ENCODE peak calls at places on chromosomes 5 and 9, in eight cellular contexts. One of them, this sample, is unnamed.

GRCh38 chr9:112091805-112092204 is 83.3 kb downstream of the SUSD1 start:
- DNase-seq in cardiac muscle cell: peak; percentile 47
- DNase-seq in CD8-positive, alpha-beta T cell: no peak
- DNase-seq in left ventricle myocardium inferior: no peak
- DNase-seq in NT2/D1: peak; percentile 47
- DNase-seq in astrocyte of the cerebellum: no peak
- DNase-seq in GM06990: no peak
- DNase-seq in cardiac fibroblast: peak; percentile 54
- DNase-seq in this sample: no peak

GRCh38 chr9:136292026-136292538 is 11.8 kb downstream of the CCDC187 start:
- DNase-seq in cardiac muscle cell: no peak
- DNase-seq in CD8-positive, alpha-beta T cell: no peak
- DNase-seq in left ventricle myocardium inferior: no peak
- DNase-seq in NT2/D1: no peak
- DNase-seq in astrocyte of the cerebellum: no peak
- DNase-seq in GM06990: no peak
- DNase-seq in cardiac fibroblast: no peak
- DNase-seq in this sample: no peak

GRCh38 chr5:95620870-95621838 is 1.3 kb downstream of the GPR150 start:
- DNase-seq in cardiac muscle cell: peak; percentile 46
- DNase-seq in CD8-positive, alpha-beta T cell: peak; percentile 74
- DNase-seq in left ventricle myocardium inferior: peak; percentile 32
- DNase-seq in NT2/D1: no peak
- DNase-seq in astrocyte of the cerebellum: no peak
- DNase-seq in GM06990: peak; percentile 69
- DNase-seq in cardiac fibroblast: peak; percentile 23
- DNase-seq in this sample: no peak

GRCh38 chr9:3875371-3876132 is 349.8 kb upstream of the RFX3 start:
- DNase-seq in cardiac muscle cell: peak; percentile 79
- DNase-seq in CD8-positive, alpha-beta T cell: no peak
- DNase-seq in left ventricle myocardium inferior: no peak
- DNase-seq in NT2/D1: no peak
- DNase-seq in astrocyte of the cerebellum: peak; percentile 93
- DNase-seq in GM06990: no peak
- DNase-seq in cardiac fibroblast: peak; percentile 78
- DNase-seq in this sample: peak; percentile 92

GRCh38 chr9:69168709-69169217 is 5.3 kb upstream of the TJP2 start:
- DNase-seq in cardiac muscle cell: peak; percentile 82
- DNase-seq in CD8-positive, alpha-beta T cell: peak; percentile 56
- DNase-seq in left ventricle myocardium inferior: no peak
- DNase-seq in NT2/D1: no peak
- DNase-seq in astrocyte of the cerebellum: no peak
- DNase-seq in GM06990: peak; percentile 63
- DNase-seq in cardiac fibroblast: peak; percentile 76
- DNase-seq in this sample: no peak

GRCh38 chr9:137251194-137251461 is at the start of gene STPG3:
- DNase-seq in cardiac muscle cell: no peak
- DNase-seq in CD8-positive, alpha-beta T cell: no peak
- DNase-seq in left ventricle myocardium inferior: no peak
- DNase-seq in NT2/D1: no peak
- DNase-seq in astrocyte of the cerebellum: no peak
- DNase-seq in GM06990: no peak
- DNase-seq in cardiac fibroblast: no peak
- DNase-seq in this sample: no peak

GRCh38 chr5:2147504-2148311 is 265.0 kb upstream of the IRX4 start:
- DNase-seq in cardiac muscle cell: no peak
- DNase-seq in CD8-positive, alpha-beta T cell: no peak
- DNase-seq in left ventricle myocardium inferior: no peak
- DNase-seq in NT2/D1: no peak
- DNase-seq in astrocyte of the cerebellum: no peak
- DNase-seq in GM06990: no peak
- DNase-seq in cardiac fibroblast: no peak
- DNase-seq in this sample: no peak

GRCh38 chr5:42250-42649 is 49.7 kb upstream of the PLEKHG4B start:
- DNase-seq in cardiac muscle cell: peak; percentile 12
- DNase-seq in CD8-positive, alpha-beta T cell: no peak
- DNase-seq in left ventricle myocardium inferior: no peak
- DNase-seq in NT2/D1: no peak
- DNase-seq in astrocyte of the cerebellum: no peak
- DNase-seq in GM06990: no peak
- DNase-seq in cardiac fibroblast: no peak
- DNase-seq in this sample: peak; percentile 13

GRCh38 chr9:32260481-32260880 is 124.0 kb upstream of the ACO1 start:
- DNase-seq in cardiac muscle cell: no peak
- DNase-seq in CD8-positive, alpha-beta T cell: no peak
- DNase-seq in left ventricle myocardium inferior: no peak
- DNase-seq in NT2/D1: no peak
- DNase-seq in astrocyte of the cerebellum: no peak
- DNase-seq in GM06990: no peak
- DNase-seq in cardiac fibroblast: no peak
- DNase-seq in this sample: no peak

GRCh38 chr5:9168791-9169611 is 376.9 kb downstream of the SEMA5A start:
- DNase-seq in cardiac muscle cell: peak; percentile 33
- DNase-seq in CD8-positive, alpha-beta T cell: no peak
- DNase-seq in left ventricle myocardium inferior: no peak
- DNase-seq in NT2/D1: no peak
- DNase-seq in astrocyte of the cerebellum: peak; percentile 76
- DNase-seq in GM06990: no peak
- DNase-seq in cardiac fibroblast: peak; percentile 22
- DNase-seq in this sample: no peak

GRCh38 chr9:88651682-88652633 is 117.0 kb downstream of the NXNL2 start:
- DNase-seq in cardiac muscle cell: peak; percentile 97
- DNase-seq in CD8-positive, alpha-beta T cell: no peak
- DNase-seq in left ventricle myocardium inferior: peak; percentile 84
- DNase-seq in NT2/D1: no peak
- DNase-seq in astrocyte of the cerebellum: peak; percentile 94
- DNase-seq in GM06990: no peak
- DNase-seq in cardiac fibroblast: peak; percentile 96
- DNase-seq in this sample: peak; percentile 100

GRCh38 chr9:125295642-125296041 is 34.0 kb downstream of the GAPVD1 start:
- DNase-seq in cardiac muscle cell: no peak
- DNase-seq in CD8-positive, alpha-beta T cell: no peak
- DNase-seq in left ventricle myocardium inferior: no peak
- DNase-seq in NT2/D1: no peak
- DNase-seq in astrocyte of the cerebellum: no peak
- DNase-seq in GM06990: no peak
- DNase-seq in cardiac fibroblast: no peak
- DNase-seq in this sample: no peak

GRCh38 chr9:1051286-1052118 is 1.3 kb downstream of the DMRT2 start:
- DNase-seq in cardiac muscle cell: no peak
- DNase-seq in CD8-positive, alpha-beta T cell: no peak
- DNase-seq in left ventricle myocardium inferior: peak; percentile 27
- DNase-seq in NT2/D1: peak; percentile 30
- DNase-seq in astrocyte of the cerebellum: no peak
- DNase-seq in GM06990: no peak
- DNase-seq in cardiac fibroblast: no peak
- DNase-seq in this sample: no peak

GRCh38 chr5:56530739-56531138 is 284.6 kb upstream of the MAP3K1 start:
- DNase-seq in cardiac muscle cell: no peak
- DNase-seq in CD8-positive, alpha-beta T cell: no peak
- DNase-seq in left ventricle myocardium inferior: no peak
- DNase-seq in NT2/D1: no peak
- DNase-seq in astrocyte of the cerebellum: no peak
- DNase-seq in GM06990: no peak
- DNase-seq in cardiac fibroblast: no peak
- DNase-seq in this sample: no peak

GRCh38 chr5:138095100-138095907 is 11.5 kb downstream of the WNT8A start:
- DNase-seq in cardiac muscle cell: no peak
- DNase-seq in CD8-positive, alpha-beta T cell: no peak
- DNase-seq in left ventricle myocardium inferior: no peak
- DNase-seq in NT2/D1: peak; percentile 63
- DNase-seq in astrocyte of the cerebellum: no peak
- DNase-seq in GM06990: no peak
- DNase-seq in cardiac fibroblast: no peak
- DNase-seq in this sample: no peak

GRCh38 chr9:73149371-73150067 is 2.1 kb upstream of the ANXA1 start:
- DNase-seq in cardiac muscle cell: peak; percentile 85
- DNase-seq in CD8-positive, alpha-beta T cell: no peak
- DNase-seq in left ventricle myocardium inferior: no peak
- DNase-seq in NT2/D1: no peak
- DNase-seq in astrocyte of the cerebellum: peak; percentile 77
- DNase-seq in GM06990: peak; percentile 22
- DNase-seq in cardiac fibroblast: peak; percentile 81
- DNase-seq in this sample: peak; percentile 83
- H3K4me3 ChIP-seq in cardiac muscle cell: no peak overlapping the region
- H3K4me3 ChIP-seq in CD8-positive, alpha-beta T cell: no peak overlapping the region
- H3K4me3 ChIP-seq in left ventricle myocardium inferior: peak overlapping the region; percentile 16
- H3K4me3 ChIP-seq in NT2/D1: no peak overlapping the region
- H3K4me3 ChIP-seq in astrocyte of the cerebellum: no peak overlapping the region
- H3K4me3 ChIP-seq in GM06990: no peak overlapping the region
- H3K4me3 ChIP-seq in cardiac fibroblast: peak overlapping the region; percentile 15
- H3K4me3 ChIP-seq in this sample: peak overlapping the region; percentile 18

DNA sequence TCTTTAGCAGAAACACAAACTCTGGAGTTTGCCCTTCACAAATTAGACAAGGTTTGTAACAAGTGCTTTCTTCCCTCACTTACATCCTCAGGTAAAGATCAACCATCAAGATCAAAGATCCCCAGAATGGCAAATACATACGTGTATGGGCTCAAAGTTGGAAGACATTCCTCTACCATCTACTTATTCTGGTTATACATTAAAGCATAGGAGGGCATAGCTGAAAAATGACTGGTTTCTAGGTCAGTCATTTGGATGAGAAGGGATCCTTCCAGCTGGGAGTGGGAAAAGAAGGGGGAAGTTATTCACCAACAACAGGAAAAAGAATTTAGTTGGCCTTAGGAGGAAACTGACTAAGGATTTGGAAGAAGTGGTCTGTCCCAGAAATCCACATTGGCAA is 1.9 kb downstream of the DAB2 start:
- DNase-seq in cardiac muscle cell: no peak
- DNase-seq in CD8-positive, alpha-beta T cell: no peak
- DNase-seq in left ventricle myocardium inferior: no peak
- DNase-seq in NT2/D1: no peak
- DNase-seq in astrocyte of the cerebellum: no peak
- DNase-seq in GM06990: no peak
- DNase-seq in cardiac fibroblast: no peak
- DNase-seq in this sample: no peak
- H3K4me3 ChIP-seq in cardiac muscle cell: no peak overlapping the region
- H3K4me3 ChIP-seq in CD8-positive, alpha-beta T cell: no peak overlapping the region
- H3K4me3 ChIP-seq in left ventricle myocardium inferior: peak overlapping the region; percentile 73
- H3K4me3 ChIP-seq in NT2/D1: no peak overlapping the region
- H3K4me3 ChIP-seq in astrocyte of the cerebellum: peak overlapping the region; percentile 87
- H3K4me3 ChIP-seq in GM06990: no peak overlapping the region
- H3K4me3 ChIP-seq in cardiac fibroblast: peak overlapping the region; percentile 80
- H3K4me3 ChIP-seq in this sample: peak overlapping the region; percentile 83

DNA sequence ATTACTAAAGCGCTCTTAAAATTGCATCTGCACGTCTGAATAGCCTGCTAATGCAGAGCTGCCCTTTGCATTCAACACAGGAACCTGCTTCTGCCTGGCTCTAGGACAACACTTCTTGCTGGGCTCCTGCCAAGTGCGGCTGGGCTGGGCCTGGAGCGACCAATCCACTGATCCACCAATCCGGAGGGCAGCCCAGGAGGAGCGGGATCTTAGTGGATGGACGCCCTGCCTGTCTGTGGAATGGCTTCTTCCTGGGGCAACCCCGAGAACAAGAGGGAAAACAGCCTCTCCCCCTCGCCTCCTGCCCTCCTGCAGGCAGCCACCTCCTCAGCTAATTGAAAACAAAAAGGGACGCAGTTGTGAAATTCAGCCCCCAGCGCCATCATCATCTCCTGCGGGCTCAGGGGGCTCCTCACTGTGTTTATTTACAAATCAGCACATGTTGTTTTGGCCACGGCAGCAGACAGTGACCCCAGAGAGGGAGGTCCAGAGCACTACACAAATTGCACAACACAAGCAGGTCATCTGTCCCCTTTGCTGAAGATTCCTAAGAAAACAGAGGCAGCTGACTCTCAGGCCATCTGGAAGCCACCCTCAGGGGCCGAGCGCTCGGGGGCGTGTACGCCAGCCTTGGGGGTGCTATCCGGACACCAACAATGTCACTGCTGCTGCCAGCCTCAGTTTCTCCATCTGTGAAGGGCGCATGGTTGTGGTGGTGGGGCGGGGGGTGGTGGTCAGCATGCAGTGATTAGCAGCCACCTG is 57.3 kb downstream of the GADD45G start:
- DNase-seq in cardiac muscle cell: peak; percentile 98
- DNase-seq in CD8-positive, alpha-beta T cell: no peak
- DNase-seq in left ventricle myocardium inferior: peak; percentile 99
- DNase-seq in NT2/D1: peak; percentile 97
- DNase-seq in astrocyte of the cerebellum: peak; percentile 89
- DNase-seq in GM06990: no peak
- DNase-seq in cardiac fibroblast: peak; percentile 98
- DNase-seq in this sample: peak; percentile 97
- H3K4me3 ChIP-seq in cardiac muscle cell: no peak overlapping the region
- H3K4me3 ChIP-seq in CD8-positive, alpha-beta T cell: no peak overlapping the region
- H3K4me3 ChIP-seq in left ventricle myocardium inferior: peak overlapping the region; percentile 56
- H3K4me3 ChIP-seq in NT2/D1: no peak overlapping the region
- H3K4me3 ChIP-seq in astrocyte of the cerebellum: peak overlapping the region; percentile 26
- H3K4me3 ChIP-seq in GM06990: no peak overlapping the region
- H3K4me3 ChIP-seq in cardiac fibroblast: no peak overlapping the region
- H3K4me3 ChIP-seq in this sample: peak overlapping the region; percentile 41

GRCh38 chr5:171390883-171391677 is 3.4 kb downstream of the NPM1 start:
- DNase-seq in cardiac muscle cell: no peak
- DNase-seq in CD8-positive, alpha-beta T cell: no peak
- DNase-seq in left ventricle myocardium inferior: no peak
- DNase-seq in NT2/D1: no peak
- DNase-seq in astrocyte of the cerebellum: no peak
- DNase-seq in GM06990: no peak
- DNase-seq in cardiac fibroblast: no peak
- DNase-seq in this sample: no peak

GRCh38 chr5:171392585-171393159 is 5.0 kb downstream of the NPM1 start:
- DNase-seq in cardiac muscle cell: no peak
- DNase-seq in CD8-positive, alpha-beta T cell: no peak
- DNase-seq in left ventricle myocardium inferior: no peak
- DNase-seq in NT2/D1: no peak
- DNase-seq in astrocyte of the cerebellum: no peak
- DNase-seq in GM06990: no peak
- DNase-seq in cardiac fibroblast: no peak
- DNase-seq in this sample: no peak

GRCh38 chr5:171388816-171389168 is 1.1 kb downstream of the NPM1 start:
- DNase-seq in cardiac muscle cell: no peak
- DNase-seq in CD8-positive, alpha-beta T cell: no peak
- DNase-seq in left ventricle myocardium inferior: no peak
- DNase-seq in NT2/D1: no peak
- DNase-seq in astrocyte of the cerebellum: no peak
- DNase-seq in GM06990: no peak
- DNase-seq in cardiac fibroblast: no peak
- DNase-seq in this sample: no peak

GRCh38 chr5:171395042-171395441 is 7.4 kb downstream of the NPM1 start:
- DNase-seq in cardiac muscle cell: no peak
- DNase-seq in CD8-positive, alpha-beta T cell: no peak
- DNase-seq in left ventricle myocardium inferior: no peak
- DNase-seq in NT2/D1: no peak
- DNase-seq in astrocyte of the cerebellum: no peak
- DNase-seq in GM06990: no peak
- DNase-seq in cardiac fibroblast: no peak
- DNase-seq in this sample: no peak

DNA sequence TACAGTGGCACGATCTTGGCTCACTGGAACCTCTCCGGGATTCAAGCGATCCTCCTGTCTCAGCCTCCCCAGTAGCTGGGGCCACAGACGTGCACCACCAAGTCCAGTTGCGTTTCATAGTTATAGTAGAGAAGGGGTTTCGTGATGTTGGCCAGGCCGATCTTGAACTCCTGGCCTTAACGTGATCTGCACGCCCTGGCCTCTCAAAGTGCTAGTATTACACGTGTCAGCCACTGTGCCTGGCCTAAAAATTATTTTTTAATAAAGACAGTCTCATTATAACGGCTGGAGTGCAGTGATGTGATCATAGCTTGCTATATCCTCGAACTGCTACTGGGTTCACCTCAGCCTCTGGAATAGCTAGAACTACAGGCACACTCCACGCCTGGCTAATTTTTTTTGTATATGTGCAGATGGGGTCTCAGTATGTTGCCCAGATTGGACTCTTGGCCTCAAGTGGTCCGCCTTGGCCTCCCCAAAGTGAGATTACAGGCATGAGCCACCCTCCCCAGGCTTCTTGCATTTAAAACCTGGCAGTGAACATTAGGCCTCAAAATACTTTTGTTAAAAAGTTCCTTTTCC is 4.4 kb downstream of the NPM1 start:
- DNase-seq in cardiac muscle cell: no peak
- DNase-seq in CD8-positive, alpha-beta T cell: no peak
- DNase-seq in left ventricle myocardium inferior: no peak
- DNase-seq in NT2/D1: no peak
- DNase-seq in astrocyte of the cerebellum: no peak
- DNase-seq in GM06990: no peak
- DNase-seq in cardiac fibroblast: no peak
- DNase-seq in this sample: no peak
- H3K4me3 ChIP-seq in cardiac muscle cell: no peak overlapping the region
- H3K4me3 ChIP-seq in CD8-positive, alpha-beta T cell: no peak overlapping the region
- H3K4me3 ChIP-seq in left ventricle myocardium inferior: no peak overlapping the region
- H3K4me3 ChIP-seq in NT2/D1: peak overlapping the region; percentile 19
- H3K4me3 ChIP-seq in astrocyte of the cerebellum: no peak overlapping the region
- H3K4me3 ChIP-seq in GM06990: peak overlapping the region; percentile 68
- H3K4me3 ChIP-seq in cardiac fibroblast: no peak overlapping the region
- H3K4me3 ChIP-seq in this sample: no peak overlapping the region

This sample was measured in brain microvascular endothelial cell.